ENCODE peak calls at places on chromosomes 16 and 17, in four cellular contexts. N is IMR-90, V is ovary, L is spleen. H is an unnamed sample.

GRCh38 chr16:2095315-2095853 is 40.3 kb downstream of the PKD1 start:
- DNase-seq in L (no peak), V (no peak), N (peak), H (no peak)

GRCh38 chr17:70677783-70678647 is 508.7 kb downstream of the KCNJ2 start:
- DNase-seq in V (no peak), N (no peak), L (no peak), H (no peak)

GRCh38 chr17:8954339-8954738 is 11.2 kb downstream of the PIK3R5 start:
- DNase-seq in N (no peak), L (peak), V (no peak), H (peak)

GRCh38 chr16:56852968-56853367 is 12.0 kb upstream of the SLC12A3 start:
- DNase-seq in V (no peak), L (peak), N (no peak), H (no peak)

GRCh38 chr16:75111514-75112280 is 4.9 kb downstream of the LDHD start:
- DNase-seq in V (peak), N (no peak), L (peak), H (peak)

GRCh38 chr16:69003500-69003899 is 102.0 kb upstream of the HAS3 start:
- DNase-seq in N (no peak), V (no peak), L (no peak), H (no peak)

GRCh38 chr17:27602721-27603445 is 28.1 kb upstream of the LGALS9 start:
- DNase-seq in V (peak), N (peak), L (peak), H (peak)

GRCh38 chr17:55433029-55433628 is 11.5 kb upstream of the MMD start:
- DNase-seq in L (no peak), N (peak), V (no peak), H (no peak)

GRCh38 chr17:57834146-57834741 is 15.6 kb downstream of the MRPS23 start:
- DNase-seq in V (no peak), L (no peak), N (no peak), H (no peak)

GRCh38 chr16:67939507-67940435 is 3.1 kb upstream of the PSMB10 start:
- DNase-seq in N (no peak), L (peak), V (peak), H (no peak)

GRCh38 chr17:27319536-27320221 is 25.8 kb downstream of the WSB1 start:
- DNase-seq in L (no peak), V (peak), N (peak), H (peak)

GRCh38 chr17:44363613-44364159 is at the start of gene FAM171A2:
- DNase-seq in V (peak), L (peak), N (peak), H (no peak)

GRCh38 chr16:49592507-49593422 is 219.2 kb downstream of the C16orf78 start:
- DNase-seq in L (peak), V (no peak), N (peak), H (no peak)

GRCh38 chr16:70795513-70795912 is 5.4 kb downstream of the VAC14 start:
- DNase-seq in N (no peak), V (no peak), L (no peak), H (no peak)

GRCh38 chr17:46958192-46958591 is 20.9 kb downstream of the RPRML start:
- DNase-seq in L (no peak), V (no peak), N (no peak), H (no peak)

GRCh38 chr17:66524848-66525247 is 222.4 kb downstream of the PRKCA start:
- DNase-seq in V (no peak), N (no peak), L (no peak), H (no peak)

GRCh38 chr16:20938426-20938825 is 37.9 kb downstream of the LYRM1 start:
- DNase-seq in V (no peak), N (peak), L (no peak), H (no peak)

GRCh38 chr16:66720766-66721165 is 24.2 kb upstream of the CMTM4 start:
- DNase-seq in V (no peak), L (no peak), N (peak), H (no peak)

DNA sequence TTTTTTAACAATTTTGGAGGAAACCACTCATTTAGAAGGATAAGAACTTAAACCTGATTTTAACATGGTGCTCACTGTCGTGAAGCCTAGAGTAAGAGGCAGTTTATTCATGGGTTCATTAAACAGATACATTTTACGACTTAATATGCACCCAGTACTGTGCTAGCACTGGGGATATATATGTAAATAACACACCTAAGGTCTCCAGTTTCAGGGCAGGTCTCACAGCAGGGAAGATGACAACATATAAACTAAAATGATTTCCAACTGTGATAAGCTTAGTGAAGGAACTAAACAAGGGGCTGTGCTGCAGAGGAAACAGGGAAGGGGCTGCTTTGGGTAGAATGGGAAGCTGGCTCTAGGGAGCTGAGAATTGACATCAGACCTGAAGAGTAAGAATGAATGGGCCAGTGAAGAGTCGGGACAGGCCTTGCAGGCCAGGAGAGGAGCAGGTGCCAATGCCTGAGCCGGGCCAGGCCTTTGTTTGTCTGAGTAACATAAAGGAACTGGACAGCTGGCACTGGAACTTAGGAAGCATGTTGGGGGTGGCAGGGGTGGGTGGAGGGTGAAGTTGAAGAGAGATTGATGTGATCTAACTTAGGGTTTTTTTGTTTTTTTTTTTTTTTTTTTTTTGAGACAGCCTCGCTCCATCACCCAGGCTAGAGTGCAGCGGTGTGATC is 12.1 kb downstream of the NT5M start:
- DNase-seq in L (peak), N (no peak), V (no peak), H (no peak)
- H3K4me3 ChIP-seq in L (no peak), N (no peak), V (no peak), H (no peak)

GRCh38 chr17:32142857-32143524 is 689 bp downstream of the RHOT1 start:
- DNase-seq in L (peak), N (peak), V (peak), H (peak)
- TF ChIP-seq POLR2A in L (no peak), N (no peak), V (no peak), H (no peak)

GRCh38 chr16:79508294-79508693 is 92.2 kb downstream of the MAF start:
- DNase-seq in N (no peak), V (no peak), L (no peak), H (no peak)

GRCh38 chr16:79501446-79501845 is 99.1 kb downstream of the MAF start:
- DNase-seq in V (no peak), L (no peak), N (no peak), H (no peak)

GRCh38 chr16:79509221-79509631 is 91.3 kb downstream of the MAF start:
- DNase-seq in L (no peak), V (no peak), N (no peak), H (no peak)

GRCh38 chr16:79509906-79510305 is 90.6 kb downstream of the MAF start:
- DNase-seq in V (no peak), L (no peak), N (no peak), H (no peak)

GRCh38 chr16:79505344-79505743 is 95.2 kb downstream of the MAF start:
- DNase-seq in V (no peak), L (no peak), N (no peak), H (no peak)
- H3K4me3 ChIP-seq in V (no peak), L (no peak), N (no peak), H (no peak)

GRCh38 chr17:3046753-3047152 is 16.7 kb downstream of the OR1D5 start:
- DNase-seq in L (no peak), V (no peak), N (no peak), H (no peak)

GRCh38 chr17:3043737-3044365 is 19.6 kb downstream of the OR1D5 start:
- DNase-seq in V (no peak), L (no peak), N (no peak), H (no peak)

GRCh38 chr17:3049705-3050295 is 13.6 kb downstream of the OR1D5 start:
- DNase-seq in N (no peak), V (no peak), L (no peak), H (no peak)

GRCh38 chr17:3048727-3049471 is 14.5 kb downstream of the OR1D5 start:
- DNase-seq in L (peak), N (peak), V (peak), H (peak)
- TF ChIP-seq POLR2A in L (no peak), N (no peak), V (no peak), H (peak)

DNA sequence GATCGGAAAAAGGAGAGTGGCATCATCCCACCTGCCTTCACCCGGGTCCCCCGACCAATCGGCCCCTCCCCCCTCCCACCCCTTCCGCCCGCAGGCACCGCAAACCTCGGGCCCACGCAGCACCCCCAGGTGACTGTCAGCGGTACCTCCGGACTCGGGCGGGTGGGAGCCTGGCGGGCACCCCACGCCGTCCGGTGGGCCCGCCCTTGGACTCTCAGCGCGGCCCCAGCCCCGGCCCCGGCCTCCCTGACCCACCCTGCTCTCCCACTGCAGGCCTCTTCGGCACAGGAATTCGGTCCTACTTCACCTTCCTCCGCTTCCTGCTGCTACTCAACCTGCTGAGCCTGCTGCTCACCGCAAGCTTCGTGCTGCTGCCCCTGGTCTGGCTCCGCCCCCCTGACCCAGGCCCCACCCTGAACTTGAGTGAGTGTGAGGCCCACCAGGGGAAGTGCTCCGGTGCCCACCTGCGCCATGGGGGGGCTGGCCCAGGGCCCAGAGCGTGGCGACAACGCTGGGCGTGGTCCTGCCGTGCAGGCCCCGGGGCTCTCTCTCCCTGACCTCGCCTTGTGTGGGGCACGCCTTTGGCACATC is 1.6 kb downstream of the TMC8 start:
- DNase-seq in L (peak), N (no peak), V (no peak), H (no peak)
- H3K4me3 ChIP-seq in L (peak), N (no peak), V (no peak), H (no peak)

GRCh38 chr16:84603115-84603816 is 14.6 kb downstream of the COTL1 start:
- DNase-seq in L (peak), N (peak), V (peak), H (peak)
- TF ChIP-seq POLR2A in L (peak), N (no peak), V (no peak), H (no peak)

H was measured in uterus.